ENCODE peak calls at places on chromosomes 16 and 17, in eight cellular contexts. C, F, Z, V, B, R, X and D are unnamed samples.

GRCh38 chr17:43042025-43042424 is 17.0 kb downstream of the RND2 start:
- DNase-seq in F (peak), R (no peak), X (no peak), C (no peak), V (no peak), B (no peak), Z (no peak), D (no peak)

GRCh38 chr17:68972119-68972704 is 17.0 kb upstream of the ABCA8 start:
- DNase-seq in Z (no peak), F (peak), X (peak), R (no peak), B (no peak), V (peak), C (peak), D (no peak)

GRCh38 chr17:61598014-61598413 is 7.0 kb upstream of the NACA2 start:
- DNase-seq in C (no peak), V (no peak), Z (no peak), X (no peak), R (no peak), F (no peak), B (no peak), D (no peak)

GRCh38 chr16:59047114-59047513 is 313.0 kb upstream of the GOT2 start:
- DNase-seq in B (no peak), C (no peak), V (no peak), Z (no peak), X (no peak), F (peak), R (no peak), D (no peak)

GRCh38 chr16:31869511-31870201 is 4.0 kb upstream of the ZNF267 start:
- DNase-seq in V (peak), F (no peak), R (peak), X (peak), C (peak), B (peak), Z (no peak), D (no peak)

GRCh38 chr17:34235389-34236028 is 19.6 kb upstream of the CCL2 start:
- DNase-seq in F (no peak), C (no peak), R (no peak), X (no peak), Z (no peak), B (peak), V (peak), D (peak)

GRCh38 chr17:27622160-27622559 is 8.8 kb upstream of the LGALS9 start:
- DNase-seq in C (no peak), V (no peak), X (no peak), B (no peak), F (no peak), Z (no peak), R (no peak), D (no peak)

GRCh38 chr16:25065899-25066298 is 45.6 kb upstream of the LCMT1 start:
- DNase-seq in R (no peak), Z (no peak), F (peak), V (no peak), X (no peak), C (peak), B (no peak), D (no peak)

GRCh38 chr17:79806863-79807720 is 10.2 kb upstream of the CBX8 start:
- DNase-seq in F (no peak), B (no peak), X (no peak), Z (no peak), V (no peak), R (no peak), C (no peak), D (no peak)

GRCh38 chr17:41718287-41718645 is 6.1 kb downstream of the GAST start:
- DNase-seq in V (no peak), R (no peak), B (no peak), F (peak), Z (no peak), C (no peak), X (no peak), D (no peak)

GRCh38 chr16:585351-585750 is 4.5 kb upstream of the RAB40C start:
- DNase-seq in F (peak), R (no peak), X (no peak), V (no peak), C (no peak), B (no peak), Z (no peak), D (peak)

GRCh38 chr16:28313587-28313986 is 21.3 kb downstream of the SBK1 start:
- DNase-seq in V (no peak), F (no peak), X (no peak), B (no peak), Z (no peak), C (no peak), R (no peak), D (no peak)

GRCh38 chr17:15377608-15378007 is 36.2 kb upstream of the TEKT3 start:
- DNase-seq in R (no peak), V (no peak), C (no peak), F (no peak), Z (no peak), B (no peak), X (no peak), D (peak)

GRCh38 chr17:58337126-58337599 is 8.6 kb upstream of the TSPOAP1 start:
- DNase-seq in V (no peak), Z (no peak), B (no peak), C (peak), F (peak), R (peak), X (no peak), D (no peak)

GRCh38 chr17:42313389-42313772 is 25.1 kb downstream of the STAT5A start:
- DNase-seq in X (no peak), B (no peak), V (no peak), C (no peak), R (no peak), F (peak), Z (no peak), D (no peak)

GRCh38 chr16:53282975-53283946 is 151.0 kb upstream of the RBL2 start:
- DNase-seq in C (peak), B (no peak), Z (no peak), V (no peak), F (peak), R (peak), X (peak), D (peak)

GRCh38 chr16:49439050-49439449 is 65.4 kb downstream of the C16orf78 start:
- DNase-seq in V (no peak), F (no peak), R (no peak), B (no peak), C (no peak), Z (no peak), X (no peak), D (no peak)

GRCh38 chr17:8880466-8880865 is 13.0 kb upstream of the PIK3R6 start:
- DNase-seq in F (no peak), R (no peak), B (no peak), Z (no peak), V (no peak), C (no peak), X (no peak), D (no peak)

GRCh38 chr17:68295086-68295485 is 3.8 kb downstream of the ARSG start:
- DNase-seq in R (no peak), Z (no peak), C (no peak), B (no peak), F (no peak), X (no peak), V (no peak), D (no peak)

GRCh38 chr16:75550211-75550662 is 5.8 kb downstream of the TMEM231 start:
- DNase-seq in B (peak), F (peak), R (peak), Z (peak), V (peak), C (peak), X (peak), D (no peak)
- H3K4me3 ChIP-seq in B (no peak), F (no peak), R (no peak), Z (no peak), V (no peak), C (no peak), X (peak), D (no peak)

GRCh38 chr17:82594571-82594970 is 53.7 kb downstream of the WDR45B start:
- DNase-seq in R (no peak), V (no peak), C (no peak), F (no peak), Z (no peak), B (no peak), X (no peak), D (no peak)
- H3K4me3 ChIP-seq in R (no peak), V (no peak), C (no peak), F (no peak), Z (no peak), B (no peak), X (no peak), D (no peak)

GRCh38 chr17:10162034-10162433 is 36.4 kb downstream of the GAS7 start:
- DNase-seq in X (no peak), F (no peak), B (peak), R (no peak), V (no peak), C (peak), Z (no peak), D (no peak)
- H3K4me3 ChIP-seq in X (no peak), F (no peak), B (no peak), R (no peak), V (no peak), C (peak), Z (no peak), D (no peak)

GRCh38 chr16:58026705-58027340 is 1.3 kb downstream of the MMP15 start:
- DNase-seq in X (no peak), V (peak), Z (no peak), B (no peak), R (peak), C (no peak), F (peak), D (no peak)
- H3K4me3 ChIP-seq in X (peak), V (peak), Z (peak), B (peak), R (peak), C (no peak), F (peak), D (peak)

DNA sequence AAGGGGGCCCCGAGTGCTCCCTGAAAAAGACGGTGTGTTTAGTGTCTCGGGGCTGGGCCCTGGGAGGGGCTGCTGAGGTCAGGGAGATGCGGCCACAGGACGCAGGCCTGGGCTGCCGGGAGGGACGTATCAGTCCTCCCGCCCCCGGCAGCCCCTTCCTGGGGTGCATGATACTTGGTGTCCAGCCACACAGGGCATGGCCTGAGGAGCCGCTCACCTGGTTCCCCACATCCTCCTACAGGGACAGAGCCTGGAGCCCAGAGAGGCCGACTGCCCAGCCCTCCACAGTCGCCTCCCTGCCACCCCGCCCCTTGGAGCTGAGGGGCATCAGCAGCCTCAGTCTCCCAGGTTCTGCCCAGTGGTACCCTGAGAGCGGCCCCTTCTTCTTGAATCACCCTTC is 12.0 kb upstream of the DEF8 start:
- DNase-seq in Z (no peak), B (no peak), F (no peak), R (no peak), V (no peak), X (no peak), C (no peak), D (no peak)
- H3K4me3 ChIP-seq in Z (no peak), B (no peak), F (no peak), R (no peak), V (no peak), X (no peak), C (no peak), D (no peak)

GRCh38 chr16:11329891-11330290 is 15.4 kb upstream of the RMI2 start:
- DNase-seq in C (no peak), R (no peak), F (no peak), X (no peak), V (no peak), Z (no peak), B (no peak), D (no peak)
- H3K4me3 ChIP-seq in C (no peak), R (no peak), F (no peak), X (no peak), V (no peak), Z (no peak), B (no peak), D (no peak)

GRCh38 chr17:31559647-31560501 is 168.4 kb downstream of the RAB11FIP4 start:
- DNase-seq in R (no peak), B (no peak), F (peak), Z (no peak), C (no peak), V (no peak), X (no peak), D (no peak)
- H3K4me3 ChIP-seq in R (no peak), B (peak), F (peak), Z (no peak), C (peak), V (peak), X (peak), D (no peak)

GRCh38 chr16:81136331-81137011 is 40.3 kb upstream of the GCSH start:
- DNase-seq in B (no peak), R (no peak), X (no peak), F (no peak), C (no peak), Z (no peak), V (no peak), D (no peak)
- H3K4me3 ChIP-seq in B (no peak), R (no peak), X (no peak), F (no peak), C (no peak), Z (no peak), V (no peak), D (no peak)